ENCODE peak calls at places on chromosomes 13 and 19, in six cellular contexts. U is endodermal cell, E is body of pancreas, T is hepatocyte, F is AG04450, X is transverse colon. C is an unnamed sample.
A peak's percentile ranks its signal among the peaks of the same experiment; 100 is the strongest.

GRCh38 chr19:52351512-52351911 is 15.5 kb downstream of the ZNF610 start:
- DNase-seq in U (peak; percentile 85), E (no peak), T (no peak), F (no peak), X (no peak), C (no peak)

GRCh38 chr19:28294395-28294794 is 918.6 kb downstream of the UQCRFS1 start:
- DNase-seq in U (no peak), E (no peak), T (no peak), F (no peak), X (peak; percentile 21), C (no peak)

GRCh38 chr19:34094960-34095359 is 77.3 kb upstream of the LSM14A start:
- DNase-seq in U (no peak), E (no peak), T (no peak), F (no peak), X (no peak), C (no peak)

GRCh38 chr19:6065685-6066365 is 44.5 kb downstream of the RFX2 start:
- DNase-seq in U (peak; percentile 78), E (no peak), T (peak; percentile 72), F (no peak), X (peak; percentile 53), C (no peak)

GRCh38 chr13:100315522-100315921 is 226.6 kb downstream of the PCCA start:
- DNase-seq in U (no peak), E (no peak), T (no peak), F (no peak), X (no peak), C (no peak)

GRCh38 chr13:25927966-25928365 is 123.8 kb downstream of the SHISA2 start:
- DNase-seq in U (no peak), E (no peak), T (no peak), F (no peak), X (no peak), C (no peak)

GRCh38 chr19:48553676-48554384 is 1.9 kb downstream of the SULT2B1 start:
- DNase-seq in U (peak; percentile 84), E (peak; percentile 52), T (peak; percentile 90), F (no peak), X (peak; percentile 50), C (no peak)

GRCh38 chr13:80048802-80049201 is 292.1 kb downstream of the SPRY2 start:
- DNase-seq in U (peak; percentile 64), E (peak; percentile 53), T (peak; percentile 75), F (peak; percentile 84), X (peak; percentile 59), C (peak; percentile 89)

GRCh38 chr13:77384999-77385398 is 58.1 kb upstream of the MYCBP2 start:
- DNase-seq in U (no peak), E (no peak), T (no peak), F (no peak), X (no peak), C (no peak)

GRCh38 chr13:53648673-53649072 is 620.1 kb downstream of the OLFM4 start:
- DNase-seq in U (no peak), E (no peak), T (no peak), F (no peak), X (no peak), C (no peak)

GRCh38 chr13:33016414-33017409 is at the start of gene KL:
- DNase-seq in U (peak; percentile 81), E (peak; percentile 17), T (peak; percentile 37), F (no peak), X (peak; percentile 20), C (no peak)

GRCh38 chr13:110322126-110322827 is 15.2 kb downstream of the COL4A2 start:
- DNase-seq in U (no peak), E (no peak), T (no peak), F (no peak), X (no peak), C (no peak)

GRCh38 chr13:25232937-25233515 is 54.3 kb downstream of the MTMR6 start:
- DNase-seq in U (no peak), E (no peak), T (peak; percentile 56), F (no peak), X (no peak), C (no peak)

GRCh38 chr19:38543807-38544568 is 73.8 kb downstream of the MAP4K1 start:
- DNase-seq in U (peak; percentile 75), E (peak; percentile 73), T (peak; percentile 77), F (peak; percentile 24), X (peak; percentile 42), C (no peak)

GRCh38 chr13:30124131-30124768 is 183.1 kb downstream of the KATNAL1 start:
- DNase-seq in U (no peak), E (no peak), T (no peak), F (no peak), X (no peak), C (no peak)

GRCh38 chr13:40640845-40641458 is 25.5 kb downstream of the FOXO1 start:
- DNase-seq in U (no peak), E (no peak), T (no peak), F (no peak), X (no peak), C (no peak)
- TF ChIP-seq CTCF in U (no peak), E (no peak), T (no peak), F (no peak), X (no peak), C (no peak)

GRCh38 chr19:35752746-35753350 is 4.0 kb downstream of the HSPB6 start:
- DNase-seq in U (no peak), E (no peak), T (no peak), F (no peak), X (peak; percentile 7), C (no peak)
- TF ChIP-seq CTCF in U (no peak), E (no peak), T (no peak), F (no peak), X (no peak), C (no peak)

GRCh38 chr19:2527171-2527570 is 51.2 kb downstream of the GADD45B start:
- DNase-seq in U (no peak), E (no peak), T (no peak), F (no peak), X (no peak), C (no peak)

GRCh38 chr19:2524840-2525723 is 49.2 kb downstream of the GADD45B start:
- DNase-seq in U (peak; percentile 57), E (no peak), T (peak; percentile 84), F (no peak), X (no peak), C (no peak)

GRCh38 chr19:2527716-2528115 is 51.8 kb downstream of the GADD45B start:
- DNase-seq in U (no peak), E (no peak), T (no peak), F (no peak), X (no peak), C (no peak)

GRCh38 chr19:2524361-2524839 is 48.5 kb downstream of the GADD45B start:
- DNase-seq in U (no peak), E (no peak), T (no peak), F (no peak), X (no peak), C (no peak)

DNA sequence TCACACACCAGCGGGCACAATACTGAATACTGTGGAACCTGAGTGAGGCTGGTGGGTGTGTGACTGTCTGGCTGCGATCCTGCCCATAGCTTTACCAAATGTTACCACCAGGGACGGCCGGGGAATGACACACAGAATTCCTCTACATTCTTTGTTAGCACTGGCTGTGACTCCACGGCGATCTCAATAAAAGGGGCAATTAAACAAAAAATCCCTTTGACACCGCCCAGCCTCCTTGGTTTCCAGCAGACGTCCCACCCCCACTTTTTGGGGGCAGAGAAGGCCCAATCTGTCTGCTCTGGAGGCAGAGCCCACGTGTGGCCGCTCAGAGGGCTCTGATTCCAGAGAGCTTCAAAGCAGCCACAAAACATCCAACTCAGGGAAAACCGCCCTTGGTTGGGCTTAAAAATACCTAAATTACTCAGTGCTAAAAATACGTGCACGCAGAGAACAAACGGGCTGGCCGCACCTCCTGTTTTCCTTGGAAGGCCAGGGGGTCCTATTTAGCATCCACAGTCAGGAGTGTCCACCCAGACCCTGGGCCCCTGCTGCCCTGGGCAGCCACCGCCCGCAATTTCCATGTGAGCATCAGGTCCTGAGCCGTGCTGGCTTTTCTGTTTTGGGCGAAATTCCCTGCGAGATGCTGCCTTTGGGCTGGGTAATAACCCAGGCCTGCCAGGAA is 47.8 kb downstream of the GADD45B start:
- DNase-seq in U (no peak), E (no peak), T (no peak), F (no peak), X (no peak), C (no peak)
- TF ChIP-seq CTCF in U (peak; percentile 58), E (no peak), T (peak; percentile 6), F (peak; percentile 49), X (no peak), C (no peak)

GRCh38 chr13:38417727-38418126 is 68.1 kb downstream of the UFM1 start:
- DNase-seq in U (peak; percentile 61), E (no peak), T (peak; percentile 9), F (no peak), X (no peak), C (no peak)
- TF ChIP-seq CTCF in U (peak; percentile 75), E (no peak), T (no peak), F (peak; percentile 31), X (no peak), C (peak; percentile 57)

GRCh38 chr13:87777395-87777794 is 106.2 kb downstream of the SLITRK5 start:
- DNase-seq in U (peak; percentile 43), E (no peak), T (no peak), F (no peak), X (no peak), C (peak; percentile 3)
- TF ChIP-seq CTCF in U (peak; percentile 31), E (no peak), T (no peak), F (no peak), X (no peak), C (peak; percentile 45)

DNA sequence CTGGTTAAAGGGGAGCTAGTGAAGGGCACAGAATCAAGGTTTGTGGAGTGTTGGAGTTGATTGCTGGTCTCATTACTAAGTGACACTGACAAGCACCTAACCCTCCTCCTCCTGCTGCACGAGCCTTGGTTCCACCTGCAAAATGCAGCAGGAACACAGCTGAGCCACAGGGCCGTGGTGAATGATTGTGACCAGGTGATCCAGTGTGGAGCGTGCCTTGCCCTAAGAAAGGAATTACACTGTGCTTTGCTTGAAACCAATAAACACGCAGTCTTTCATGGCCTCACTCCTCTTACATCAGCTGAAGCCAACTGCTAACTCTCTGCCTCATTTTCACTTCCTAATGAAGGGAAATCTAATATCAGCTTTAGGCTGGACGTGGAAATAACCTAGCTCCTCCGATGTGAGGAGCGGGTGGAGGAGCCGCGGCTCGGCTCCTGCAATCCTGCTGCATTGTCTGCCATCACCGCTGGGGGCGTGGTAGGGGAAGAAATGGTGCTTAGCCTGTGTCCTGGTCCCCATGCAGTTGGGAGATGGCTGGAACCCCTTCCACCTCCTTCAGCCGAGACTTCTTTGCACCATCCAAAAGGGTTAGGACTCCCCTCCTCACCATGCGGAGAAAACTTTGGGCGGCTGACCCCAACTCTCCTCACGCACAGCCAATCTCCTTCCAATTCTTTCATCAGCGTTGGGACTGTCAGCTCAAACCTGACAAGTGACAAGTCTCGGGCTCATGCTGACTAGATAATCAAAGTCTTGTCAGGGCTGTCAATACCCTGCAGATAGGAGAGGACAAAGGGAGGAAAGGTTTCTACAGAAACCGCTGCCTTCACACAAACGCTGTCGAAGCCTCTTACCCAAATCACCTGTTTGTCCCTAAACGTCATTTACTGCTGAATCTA is 427.9 kb downstream of the ZNF536 start:
- DNase-seq in U (peak; percentile 91), E (peak; percentile 41), T (peak; percentile 62), F (no peak), X (peak; percentile 39), C (no peak)
- TF ChIP-seq CTCF in U (peak; percentile 93), E (peak; percentile 58), T (peak; percentile 55), F (peak; percentile 69), X (peak; percentile 65), C (peak; percentile 46)

DNA sequence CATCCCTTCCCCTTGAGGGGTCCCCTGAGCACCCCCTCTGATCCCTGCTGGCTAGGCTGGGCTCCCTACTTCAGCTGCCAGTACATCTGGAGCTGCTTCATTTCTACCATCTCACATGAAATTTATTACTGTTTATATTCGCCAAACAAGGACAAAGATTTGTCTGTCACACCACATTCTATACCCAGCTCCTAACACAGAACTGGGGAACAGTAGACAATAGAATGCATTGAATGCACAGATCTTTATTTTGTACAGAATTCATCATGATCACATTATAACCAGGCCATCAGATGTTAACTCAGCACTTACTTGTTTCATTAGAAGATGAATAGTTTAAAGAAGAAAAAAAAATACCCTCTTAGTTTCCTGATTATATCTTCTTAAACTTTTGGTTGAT is 159.4 kb downstream of the KLF5 start:
- DNase-seq in U (no peak), E (no peak), T (no peak), F (no peak), X (no peak), C (no peak)
- TF ChIP-seq CTCF in U (no peak), E (no peak), T (no peak), F (no peak), X (no peak), C (no peak)

C was measured in epithelial cell of proximal tubule.